ENCODE peak calls at places on chromosomes 12 and 14, in eight cellular contexts. One of them, this sample, is unnamed.

GRCh38 chr12:21183721-21184275 is 52.8 kb downstream of the SLCO1B1 start:
- DNase-seq in AG09319: no peak
- DNase-seq in psoas muscle: no peak
- DNase-seq in progenitor cell of endocrine pancreas: no peak
- DNase-seq in choroid plexus epithelial cell: peak
- DNase-seq in adrenal gland: no peak
- DNase-seq in GM12865: no peak
- DNase-seq in pancreas: no peak
- DNase-seq in this sample: no peak

GRCh38 chr12:85865905-85866304 is 8.2 kb upstream of the NTS start:
- DNase-seq in AG09319: no peak
- DNase-seq in psoas muscle: no peak
- DNase-seq in progenitor cell of endocrine pancreas: no peak
- DNase-seq in choroid plexus epithelial cell: peak
- DNase-seq in adrenal gland: no peak
- DNase-seq in GM12865: no peak
- DNase-seq in pancreas: no peak
- DNase-seq in this sample: no peak

GRCh38 chr12:128856035-128856790 is 2.9 kb downstream of the GLT1D1 start:
- DNase-seq in AG09319: no peak
- DNase-seq in psoas muscle: no peak
- DNase-seq in progenitor cell of endocrine pancreas: no peak
- DNase-seq in choroid plexus epithelial cell: no peak
- DNase-seq in adrenal gland: no peak
- DNase-seq in GM12865: peak
- DNase-seq in pancreas: no peak
- DNase-seq in this sample: no peak

GRCh38 chr14:86166541-86166940 is 636.6 kb downstream of the FLRT2 start:
- DNase-seq in AG09319: no peak
- DNase-seq in psoas muscle: no peak
- DNase-seq in progenitor cell of endocrine pancreas: no peak
- DNase-seq in choroid plexus epithelial cell: no peak
- DNase-seq in adrenal gland: no peak
- DNase-seq in GM12865: no peak
- DNase-seq in pancreas: no peak
- DNase-seq in this sample: no peak

GRCh38 chr14:72679591-72680151 is 214.2 kb downstream of the DPF3 start:
- DNase-seq in AG09319: no peak
- DNase-seq in psoas muscle: no peak
- DNase-seq in progenitor cell of endocrine pancreas: no peak
- DNase-seq in choroid plexus epithelial cell: no peak
- DNase-seq in adrenal gland: no peak
- DNase-seq in GM12865: no peak
- DNase-seq in pancreas: no peak
- DNase-seq in this sample: no peak

GRCh38 chr12:120853188-120853587 is 51.0 kb downstream of the SPPL3 start:
- DNase-seq in AG09319: no peak
- DNase-seq in psoas muscle: no peak
- DNase-seq in progenitor cell of endocrine pancreas: no peak
- DNase-seq in choroid plexus epithelial cell: peak
- DNase-seq in adrenal gland: no peak
- DNase-seq in GM12865: no peak
- DNase-seq in pancreas: no peak
- DNase-seq in this sample: no peak

GRCh38 chr12:10457760-10458159 is 4.6 kb upstream of the KLRC1 start:
- DNase-seq in AG09319: no peak
- DNase-seq in psoas muscle: no peak
- DNase-seq in progenitor cell of endocrine pancreas: no peak
- DNase-seq in choroid plexus epithelial cell: no peak
- DNase-seq in adrenal gland: no peak
- DNase-seq in GM12865: no peak
- DNase-seq in pancreas: no peak
- DNase-seq in this sample: no peak

GRCh38 chr14:49954171-49954631 is 61.3 kb downstream of the ARF6 start:
- DNase-seq in AG09319: peak
- DNase-seq in psoas muscle: peak
- DNase-seq in progenitor cell of endocrine pancreas: no peak
- DNase-seq in choroid plexus epithelial cell: peak
- DNase-seq in adrenal gland: no peak
- DNase-seq in GM12865: no peak
- DNase-seq in pancreas: no peak
- DNase-seq in this sample: no peak

GRCh38 chr14:105212541-105213305 is 31.6 kb upstream of the NUDT14 start:
- DNase-seq in AG09319: no peak
- DNase-seq in psoas muscle: peak
- DNase-seq in progenitor cell of endocrine pancreas: no peak
- DNase-seq in choroid plexus epithelial cell: no peak
- DNase-seq in adrenal gland: no peak
- DNase-seq in GM12865: no peak
- DNase-seq in pancreas: no peak
- DNase-seq in this sample: no peak

GRCh38 chr12:27319394-27319793 is 13.2 kb upstream of the BMAL2 start:
- DNase-seq in AG09319: no peak
- DNase-seq in psoas muscle: no peak
- DNase-seq in progenitor cell of endocrine pancreas: no peak
- DNase-seq in choroid plexus epithelial cell: peak
- DNase-seq in adrenal gland: no peak
- DNase-seq in GM12865: no peak
- DNase-seq in pancreas: no peak
- DNase-seq in this sample: no peak

GRCh38 chr14:86072134-86072894 is 542.4 kb downstream of the FLRT2 start:
- DNase-seq in AG09319: no peak
- DNase-seq in psoas muscle: no peak
- DNase-seq in progenitor cell of endocrine pancreas: no peak
- DNase-seq in choroid plexus epithelial cell: no peak
- DNase-seq in adrenal gland: no peak
- DNase-seq in GM12865: no peak
- DNase-seq in pancreas: no peak
- DNase-seq in this sample: no peak

GRCh38 chr14:65169351-65169750 is 67.0 kb upstream of the MAX start:
- DNase-seq in AG09319: peak
- DNase-seq in psoas muscle: no peak
- DNase-seq in progenitor cell of endocrine pancreas: no peak
- DNase-seq in choroid plexus epithelial cell: peak
- DNase-seq in adrenal gland: no peak
- DNase-seq in GM12865: peak
- DNase-seq in pancreas: no peak
- DNase-seq in this sample: peak

GRCh38 chr12:120708646-120709045 is 1.6 kb upstream of the UNC119B start:
- DNase-seq in AG09319: no peak
- DNase-seq in psoas muscle: no peak
- DNase-seq in progenitor cell of endocrine pancreas: no peak
- DNase-seq in choroid plexus epithelial cell: no peak
- DNase-seq in adrenal gland: no peak
- DNase-seq in GM12865: no peak
- DNase-seq in pancreas: no peak
- DNase-seq in this sample: no peak

GRCh38 chr12:5912011-5912410 is 33.0 kb downstream of the ANO2 start:
- DNase-seq in AG09319: no peak
- DNase-seq in psoas muscle: no peak
- DNase-seq in progenitor cell of endocrine pancreas: no peak
- DNase-seq in choroid plexus epithelial cell: no peak
- DNase-seq in adrenal gland: no peak
- DNase-seq in GM12865: no peak
- DNase-seq in pancreas: no peak
- DNase-seq in this sample: no peak

GRCh38 chr14:81256289-81256960 is 35.7 kb upstream of the GTF2A1 start:
- DNase-seq in AG09319: no peak
- DNase-seq in psoas muscle: no peak
- DNase-seq in progenitor cell of endocrine pancreas: no peak
- DNase-seq in choroid plexus epithelial cell: no peak
- DNase-seq in adrenal gland: no peak
- DNase-seq in GM12865: no peak
- DNase-seq in pancreas: no peak
- DNase-seq in this sample: no peak

GRCh38 chr12:18658179-18658578 is 79.6 kb downstream of the PLCZ1 start:
- DNase-seq in AG09319: no peak
- DNase-seq in psoas muscle: no peak
- DNase-seq in progenitor cell of endocrine pancreas: no peak
- DNase-seq in choroid plexus epithelial cell: no peak
- DNase-seq in adrenal gland: no peak
- DNase-seq in GM12865: no peak
- DNase-seq in pancreas: no peak
- DNase-seq in this sample: no peak

GRCh38 chr12:10607885-10608458 is 5.4 kb downstream of the MAGOHB start:
- DNase-seq in AG09319: no peak
- DNase-seq in psoas muscle: no peak
- DNase-seq in progenitor cell of endocrine pancreas: no peak
- DNase-seq in choroid plexus epithelial cell: peak
- DNase-seq in adrenal gland: no peak
- DNase-seq in GM12865: no peak
- DNase-seq in pancreas: no peak
- DNase-seq in this sample: no peak

GRCh38 chr14:75223664-75224154 is 47.3 kb upstream of the TMED10 start:
- DNase-seq in AG09319: no peak
- DNase-seq in psoas muscle: no peak
- DNase-seq in progenitor cell of endocrine pancreas: peak
- DNase-seq in choroid plexus epithelial cell: peak
- DNase-seq in adrenal gland: peak
- DNase-seq in GM12865: peak
- DNase-seq in pancreas: peak
- DNase-seq in this sample: no peak

GRCh38 chr14:100524933-100525243 is 62.3 kb downstream of the BEGAIN start:
- DNase-seq in AG09319: no peak
- DNase-seq in psoas muscle: no peak
- DNase-seq in progenitor cell of endocrine pancreas: peak
- DNase-seq in choroid plexus epithelial cell: peak
- DNase-seq in adrenal gland: peak
- DNase-seq in GM12865: no peak
- DNase-seq in pancreas: peak
- DNase-seq in this sample: no peak

GRCh38 chr12:4857472-4858291 is 52.0 kb upstream of the KCNA1 start:
- DNase-seq in AG09319: peak
- DNase-seq in psoas muscle: peak
- DNase-seq in progenitor cell of endocrine pancreas: peak
- DNase-seq in choroid plexus epithelial cell: peak
- DNase-seq in adrenal gland: peak
- DNase-seq in GM12865: peak
- DNase-seq in pancreas: peak
- DNase-seq in this sample: peak
- TF ChIP-seq CTCF in AG09319: peak
- TF ChIP-seq CTCF in psoas muscle: peak
- TF ChIP-seq CTCF in progenitor cell of endocrine pancreas: peak
- TF ChIP-seq CTCF in choroid plexus epithelial cell: peak
- TF ChIP-seq CTCF in adrenal gland: peak
- TF ChIP-seq CTCF in GM12865: peak
- TF ChIP-seq CTCF in pancreas: peak
- TF ChIP-seq CTCF in this sample: peak

GRCh38 chr12:51392556-51393237 is 1.5 kb upstream of the GALNT6 start:
- DNase-seq in AG09319: no peak
- DNase-seq in psoas muscle: no peak
- DNase-seq in progenitor cell of endocrine pancreas: no peak
- DNase-seq in choroid plexus epithelial cell: peak
- DNase-seq in adrenal gland: no peak
- DNase-seq in GM12865: peak
- DNase-seq in pancreas: no peak
- DNase-seq in this sample: no peak
- TF ChIP-seq CTCF in AG09319: no peak
- TF ChIP-seq CTCF in psoas muscle: no peak
- TF ChIP-seq CTCF in progenitor cell of endocrine pancreas: no peak
- TF ChIP-seq CTCF in choroid plexus epithelial cell: no peak
- TF ChIP-seq CTCF in adrenal gland: no peak
- TF ChIP-seq CTCF in GM12865: no peak
- TF ChIP-seq CTCF in pancreas: no peak
- TF ChIP-seq CTCF in this sample: peak

GRCh38 chr12:113152196-113152834 is 2.8 kb downstream of the CFAP73 start:
- DNase-seq in AG09319: no peak
- DNase-seq in psoas muscle: no peak
- DNase-seq in progenitor cell of endocrine pancreas: no peak
- DNase-seq in choroid plexus epithelial cell: no peak
- DNase-seq in adrenal gland: no peak
- DNase-seq in GM12865: no peak
- DNase-seq in pancreas: no peak
- DNase-seq in this sample: no peak

GRCh38 chr12:113146999-113147398 is 2.5 kb upstream of the CFAP73 start:
- DNase-seq in AG09319: no peak
- DNase-seq in psoas muscle: no peak
- DNase-seq in progenitor cell of endocrine pancreas: no peak
- DNase-seq in choroid plexus epithelial cell: no peak
- DNase-seq in adrenal gland: no peak
- DNase-seq in GM12865: no peak
- DNase-seq in pancreas: no peak
- DNase-seq in this sample: no peak

GRCh38 chr12:113152835-113153814 is 3.6 kb downstream of the CFAP73 start:
- DNase-seq in AG09319: peak
- DNase-seq in psoas muscle: peak
- DNase-seq in progenitor cell of endocrine pancreas: peak
- DNase-seq in choroid plexus epithelial cell: peak
- DNase-seq in adrenal gland: peak
- DNase-seq in GM12865: peak
- DNase-seq in pancreas: peak
- DNase-seq in this sample: no peak

GRCh38 chr12:113151655-113152054 is 2.1 kb downstream of the CFAP73 start:
- DNase-seq in AG09319: no peak
- DNase-seq in psoas muscle: no peak
- DNase-seq in progenitor cell of endocrine pancreas: no peak
- DNase-seq in choroid plexus epithelial cell: no peak
- DNase-seq in adrenal gland: no peak
- DNase-seq in GM12865: no peak
- DNase-seq in pancreas: no peak
- DNase-seq in this sample: no peak

GRCh38 chr12:113149361-113150150 is at the start of gene CFAP73:
- DNase-seq in AG09319: peak
- DNase-seq in psoas muscle: no peak
- DNase-seq in progenitor cell of endocrine pancreas: peak
- DNase-seq in choroid plexus epithelial cell: peak
- DNase-seq in adrenal gland: peak
- DNase-seq in GM12865: no peak
- DNase-seq in pancreas: peak
- DNase-seq in this sample: peak
- TF ChIP-seq CTCF in AG09319: no peak
- TF ChIP-seq CTCF in psoas muscle: no peak
- TF ChIP-seq CTCF in progenitor cell of endocrine pancreas: peak
- TF ChIP-seq CTCF in choroid plexus epithelial cell: no peak
- TF ChIP-seq CTCF in adrenal gland: no peak
- TF ChIP-seq CTCF in GM12865: no peak
- TF ChIP-seq CTCF in pancreas: no peak
- TF ChIP-seq CTCF in this sample: peak

DNA sequence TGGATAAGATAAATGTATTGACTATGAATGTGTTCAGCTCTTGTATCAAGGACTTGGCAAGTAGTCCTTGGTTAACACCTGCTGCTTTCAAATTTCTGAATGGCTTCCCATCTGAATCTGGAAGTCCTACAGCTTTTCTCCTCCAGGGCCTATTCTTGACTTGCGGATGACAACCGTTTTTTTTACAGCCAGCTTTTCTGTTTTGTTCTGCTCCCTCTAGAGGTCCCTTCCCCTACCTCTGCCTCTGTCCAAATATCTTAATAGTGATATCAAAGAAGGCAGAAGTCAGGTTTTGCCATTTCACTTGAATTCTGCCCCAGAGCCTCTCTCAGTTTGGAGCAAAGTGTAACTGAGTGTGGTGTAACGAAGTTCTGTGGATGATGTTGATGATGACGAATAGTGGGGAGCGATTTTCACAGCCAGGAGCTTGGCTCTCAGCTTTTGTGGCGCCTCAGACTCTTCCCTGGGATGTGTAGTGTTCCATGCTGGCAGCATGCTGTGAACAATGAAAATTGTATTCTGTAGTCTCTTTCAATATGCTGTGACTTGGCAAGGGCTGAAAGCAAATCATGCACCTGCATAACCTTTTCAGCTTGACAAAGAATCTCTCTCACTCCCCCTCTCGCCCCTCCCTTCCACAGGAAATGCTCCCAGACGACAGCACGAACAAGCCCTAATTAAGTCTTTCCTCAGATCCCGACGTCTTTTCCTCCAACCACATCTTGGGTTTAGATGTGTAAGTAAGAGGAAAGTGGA is 5.0 kb upstream of the SLC4A8 start:
- DNase-seq in AG09319: no peak
- DNase-seq in psoas muscle: no peak
- DNase-seq in progenitor cell of endocrine pancreas: no peak
- DNase-seq in choroid plexus epithelial cell: peak
- DNase-seq in adrenal gland: no peak
- DNase-seq in GM12865: no peak
- DNase-seq in pancreas: no peak
- DNase-seq in this sample: no peak
- TF ChIP-seq CTCF in AG09319: no peak
- TF ChIP-seq CTCF in psoas muscle: no peak
- TF ChIP-seq CTCF in progenitor cell of endocrine pancreas: no peak
- TF ChIP-seq CTCF in choroid plexus epithelial cell: peak
- TF ChIP-seq CTCF in adrenal gland: no peak
- TF ChIP-seq CTCF in GM12865: no peak
- TF ChIP-seq CTCF in pancreas: no peak
- TF ChIP-seq CTCF in this sample: peak